ENCODE peak calls at places on chromosomes 13 and 19, in four cellular contexts. U, O, R and Z are unnamed samples.

GRCh38 chr19:8196271-8196908 is 12.8 kb upstream of the CERS4 start:
- DNase-seq in O (no peak), R (no peak), U (no peak), Z (no peak)

GRCh38 chr13:95710313-95710712 is 33.4 kb downstream of the DNAJC3 start:
- DNase-seq in O (no peak), U (no peak), R (no peak), Z (no peak)

GRCh38 chr13:20412761-20413355 is 112.8 kb downstream of the CRYL1 start:
- DNase-seq in R (no peak), U (no peak), O (no peak), Z (no peak)

GRCh38 chr13:37226966-37227365 is 121.5 kb upstream of the CSNK1A1L start:
- DNase-seq in U (no peak), R (no peak), O (no peak), Z (no peak)

GRCh38 chr19:55579766-55580621 is 654 bp downstream of the ZNF579 start:
- DNase-seq in R (no peak), O (no peak), U (peak), Z (no peak)

GRCh38 chr19:6038634-6039405 is 60.9 kb upstream of the RANBP3 start:
- DNase-seq in R (no peak), U (no peak), O (no peak), Z (no peak)

GRCh38 chr13:50292082-50292481 is 276.8 kb downstream of the KCNRG start:
- DNase-seq in U (no peak), R (no peak), O (no peak), Z (no peak)

GRCh38 chr13:30908416-30908980 is 2.4 kb downstream of the MEDAG start:
- DNase-seq in U (peak), O (no peak), R (no peak), Z (no peak)